ENCODE peak calls at places on chromosomes 13 and 19, in five cellular contexts. K is left ventricle myocardium inferior, X is body of pancreas, H is spleen, Q is upper lobe of right lung. N is an unnamed sample.

GRCh38 chr13:38538412-38538811 is 148.5 kb upstream of the FREM2 start:
- DNase-seq in K (no peak), X (no peak), H (no peak), Q (no peak), N (no peak)

GRCh38 chr19:44671400-44671799 is at the start of gene CEACAM19:
- DNase-seq in K (no peak), X (no peak), H (no peak), Q (no peak), N (no peak)

GRCh38 chr13:21481359-21481758 is 22.3 kb upstream of the ZDHHC20 start:
- DNase-seq in K (no peak), X (no peak), H (no peak), Q (no peak), N (no peak)

GRCh38 chr13:40217675-40218074 is 448.8 kb downstream of the FOXO1 start:
- DNase-seq in K (no peak), X (no peak), H (no peak), Q (no peak), N (no peak)

GRCh38 chr19:51546107-51546649 is 14.7 kb upstream of the SIGLEC6 start:
- DNase-seq in K (no peak), X (no peak), H (no peak), Q (peak; percentile 26), N (no peak)

GRCh38 chr19:44607917-44608316 is 5.4 kb upstream of the IGSF23 start:
- DNase-seq in K (no peak), X (no peak), H (no peak), Q (no peak), N (no peak)

GRCh38 chr13:41678320-41678719 is 221.0 kb downstream of the RGCC start:
- DNase-seq in K (no peak), X (no peak), H (no peak), Q (no peak), N (no peak)

GRCh38 chr13:72101768-72102400 is 234.9 kb upstream of the DACH1 start:
- DNase-seq in K (no peak), X (no peak), H (no peak), Q (no peak), N (no peak)

GRCh38 chr19:46654621-46655152 is 6.3 kb downstream of the DACT3 start:
- DNase-seq in K (no peak), X (no peak), H (no peak), Q (no peak), N (no peak)

GRCh38 chr19:13881692-13882418 is 4.9 kb downstream of the NANOS3 start:
- DNase-seq in K (no peak), X (peak; percentile 50), H (no peak), Q (peak; percentile 70), N (no peak)

GRCh38 chr19:49631279-49631588 is 8.7 kb downstream of the RRAS start:
- DNase-seq in K (no peak), X (no peak), H (no peak), Q (no peak), N (no peak)

GRCh38 chr19:33795370-33796163 is 1.1 kb upstream of the KCTD15 start:
- DNase-seq in K (peak; percentile 88), X (peak; percentile 85), H (peak; percentile 88), Q (peak; percentile 90), N (peak; percentile 91)

GRCh38 chr19:12603714-12604113 is 6.9 kb downstream of the ZNF490 start:
- DNase-seq in K (no peak), X (no peak), H (no peak), Q (no peak), N (no peak)

GRCh38 chr19:5026706-5027273 is 57.9 kb downstream of the KDM4B start:
- DNase-seq in K (no peak), X (no peak), H (peak; percentile 56), Q (no peak), N (no peak)

GRCh38 chr13:113855012-113855921 is 8.6 kb downstream of the GAS6 start:
- DNase-seq in K (peak; percentile 52), X (no peak), H (peak; percentile 71), Q (no peak), N (peak; percentile 63)

GRCh38 chr19:47446534-47447469 is 24.9 kb downstream of the SLC8A2 start:
- DNase-seq in K (no peak), X (no peak), H (no peak), Q (peak; percentile 81), N (no peak)

GRCh38 chr19:43639507-43640423 is at the start of gene CADM4:
- DNase-seq in K (peak; percentile 23), X (peak; percentile 57), H (peak; percentile 79), Q (peak; percentile 75), N (peak; percentile 39)

GRCh38 chr19:18700501-18701249 is 17.2 kb downstream of the CRTC1 start:
- DNase-seq in K (peak; percentile 86), X (peak; percentile 94), H (peak; percentile 93), Q (peak; percentile 90), N (peak; percentile 84)

GRCh38 chr13:98998831-98999634 is 21.2 kb upstream of the DOCK9 start:
- DNase-seq in K (no peak), X (no peak), H (no peak), Q (no peak), N (no peak)

GRCh38 chr13:21703846-21704245 is 33.0 kb downstream of the FGF9 start:
- DNase-seq in K (no peak), X (no peak), H (no peak), Q (no peak), N (no peak)

GRCh38 chr13:39773833-39774232 is 118.4 kb downstream of the COG6 start:
- DNase-seq in K (no peak), X (no peak), H (no peak), Q (no peak), N (no peak)

GRCh38 chr19:43658001-43658400 is 12.0 kb downstream of the PLAUR start:
- DNase-seq in K (no peak), X (no peak), H (no peak), Q (no peak), N (no peak)

GRCh38 chr13:49110122-49110831 is 109.9 kb upstream of the MLNR start:
- DNase-seq in K (peak; percentile 81), X (peak; percentile 78), H (peak; percentile 91), Q (peak; percentile 82), N (peak; percentile 64)

GRCh38 chr19:37413243-37414084 is 42.6 kb downstream of the ZNF527 start:
- DNase-seq in K (no peak), X (no peak), H (no peak), Q (no peak), N (no peak)

GRCh38 chr19:37412700-37413099 is 41.8 kb downstream of the ZNF527 start:
- DNase-seq in K (no peak), X (no peak), H (no peak), Q (no peak), N (no peak)
- H3K4me3 ChIP-seq in K (no peak overlapping the region), X (no peak overlapping the region), H (no peak overlapping the region), Q (no peak overlapping the region), N (no peak overlapping the region)

DNA sequence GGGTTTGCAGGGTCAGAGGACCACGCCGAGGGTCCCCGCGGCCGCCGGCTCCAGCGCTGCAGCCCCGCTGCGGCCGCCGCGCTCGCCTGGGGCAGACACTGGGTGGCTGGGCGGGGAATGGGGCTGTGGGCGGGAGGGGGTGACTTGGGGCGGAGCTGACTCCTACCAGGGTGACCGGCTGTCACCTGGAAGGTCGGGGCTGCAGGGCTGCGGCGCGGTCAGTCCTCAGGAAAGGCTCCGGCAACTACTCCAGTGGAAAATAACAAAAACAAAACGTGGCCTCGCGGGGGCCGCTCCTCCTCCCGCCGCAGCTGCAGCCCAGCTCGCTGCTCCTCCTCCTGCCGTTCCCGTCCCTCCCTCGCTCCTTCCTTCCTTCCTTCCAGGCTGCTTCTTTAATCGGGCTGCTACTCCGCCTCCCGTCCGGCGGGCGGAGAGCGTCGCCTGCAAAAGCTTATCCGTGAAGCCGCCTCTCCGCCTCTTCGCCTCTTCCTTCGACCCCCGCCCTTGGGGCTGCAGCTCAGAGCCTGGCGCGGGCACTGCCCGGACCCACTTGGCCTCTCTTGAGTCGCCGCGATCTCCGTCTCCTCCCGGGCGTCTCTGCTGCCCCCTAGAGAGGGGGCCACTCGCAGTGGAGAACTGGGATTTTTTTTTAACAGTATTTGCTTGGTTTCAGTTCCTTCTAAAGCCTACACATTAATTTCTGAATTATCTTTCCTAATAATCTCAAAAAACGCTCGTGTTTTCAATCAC is at the start of gene TBC1D4:
- DNase-seq in K (peak; percentile 84), X (peak; percentile 84), H (peak; percentile 92), Q (peak; percentile 94), N (peak; percentile 83)
- H3K4me1 ChIP-seq in K (peaks cover 56% of the 10 kb centered on the region), X (peaks cover 25% of the 10 kb centered on the region), H (peaks cover 34% of the 10 kb centered on the region), Q (peaks cover 16% of the 10 kb centered on the region), N (peaks cover 18% of the 10 kb centered on the region)

GRCh38 chr19:35511337-35511736 is 2.1 kb downstream of the DMKN start:
- DNase-seq in K (no peak), X (no peak), H (no peak), Q (no peak), N (no peak)

GRCh38 chr19:35510626-35510964 is 2.9 kb downstream of the DMKN start:
- DNase-seq in K (no peak), X (no peak), H (no peak), Q (no peak), N (no peak)

GRCh38 chr19:35508129-35508528 is 5.3 kb downstream of the DMKN start:
- DNase-seq in K (no peak), X (no peak), H (no peak), Q (no peak), N (no peak)

GRCh38 chr19:35509018-35509652 is 4.3 kb downstream of the DMKN start:
- DNase-seq in K (no peak), X (peak; percentile 89), H (peak; percentile 80), Q (peak; percentile 85), N (no peak)

DNA sequence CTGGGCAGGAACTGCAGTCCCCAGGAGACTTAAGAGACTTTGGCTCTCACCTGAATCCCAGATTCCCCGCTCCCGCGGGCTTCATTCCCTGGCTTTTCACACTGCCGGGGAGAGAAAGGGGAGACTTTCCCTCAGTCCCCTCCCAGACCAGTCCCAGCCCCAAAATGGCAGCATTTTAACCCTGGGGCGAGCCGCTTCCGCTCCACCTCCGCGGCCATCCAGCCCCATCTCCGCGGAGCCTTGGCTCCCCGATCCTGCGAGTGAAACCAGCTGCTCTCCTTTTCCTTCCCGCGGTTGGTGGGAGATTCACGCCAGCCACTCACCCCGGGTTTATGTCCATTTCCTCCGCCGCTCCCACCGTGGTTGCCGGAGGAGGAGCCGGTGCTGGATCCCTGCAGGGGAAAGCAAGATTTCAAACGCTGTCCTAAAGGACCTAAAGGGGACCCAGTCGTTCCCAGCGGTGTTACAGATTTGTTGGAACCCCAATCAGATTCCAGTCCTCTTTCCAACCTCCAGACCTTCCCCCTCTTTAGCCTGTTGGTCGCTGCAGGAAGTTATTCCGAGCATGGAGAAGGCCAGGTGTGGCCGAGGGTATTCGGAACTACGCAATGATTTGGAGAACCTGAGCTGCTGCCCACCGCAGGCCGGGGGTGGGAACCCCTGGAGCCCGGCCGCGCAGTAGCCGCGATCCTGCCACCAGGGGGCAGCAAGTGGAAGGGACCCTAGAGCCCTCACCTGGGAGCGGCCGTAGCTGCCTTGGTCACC is 3.4 kb downstream of the DMKN start:
- DNase-seq in K (peak; percentile 71), X (peak; percentile 92), H (peak; percentile 93), Q (peak; percentile 94), N (peak; percentile 79)
- H3K4me3 ChIP-seq in K (peak overlapping the region; percentile 59), X (peak overlapping the region; percentile 18), H (peak overlapping the region; percentile 43), Q (peak overlapping the region; percentile 50), N (peak overlapping the region; percentile 56)

DNA sequence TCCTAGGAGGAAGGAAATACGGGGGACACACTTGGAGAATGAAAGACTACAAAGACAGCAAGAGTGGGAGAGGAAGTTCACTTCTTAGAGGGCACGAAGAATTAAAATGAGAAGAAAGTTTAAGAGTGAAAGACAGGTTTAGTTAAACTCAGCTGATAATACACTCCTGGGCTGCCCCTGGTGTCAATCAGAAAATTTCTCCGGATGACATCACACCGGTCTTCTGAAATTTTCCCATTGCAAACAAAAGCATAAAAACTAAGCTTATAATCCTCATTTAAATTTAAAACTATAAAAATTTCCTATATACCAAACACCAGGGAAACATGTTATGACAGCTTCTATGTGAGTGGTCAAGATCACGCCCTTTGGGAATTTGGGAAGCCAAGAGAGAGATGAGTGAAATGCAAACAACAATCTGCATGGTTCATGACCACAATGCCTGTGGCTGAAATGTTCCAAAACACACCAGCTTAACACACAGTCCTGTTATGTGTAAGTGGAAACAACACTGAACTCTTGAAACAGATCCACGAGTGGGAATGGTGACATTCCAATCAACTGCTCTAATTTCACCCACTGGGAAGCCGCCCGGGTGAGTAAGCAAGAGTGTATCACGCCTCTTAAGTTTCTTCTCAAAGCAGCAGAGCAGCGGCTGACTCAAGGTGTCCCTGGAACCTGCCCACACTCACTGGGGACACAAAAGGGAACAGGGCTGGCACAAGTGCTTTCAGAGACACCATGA is 49.0 kb downstream of the BRD4 start:
- DNase-seq in K (no peak), X (peak; percentile 45), H (peak; percentile 46), Q (no peak), N (no peak)
- H3K4me1 ChIP-seq in K (peaks cover 100% of the 10 kb centered on the region), X (peaks cover 93% of the 10 kb centered on the region), H (peaks cover 100% of the 10 kb centered on the region), Q (peaks cover 100% of the 10 kb centered on the region), N (peaks cover 100% of the 10 kb centered on the region)

N was measured in heart right ventricle.